ENCODE peak calls at places on chromosomes 12 and 14, in four cellular contexts. C, E, I and S are unnamed samples. For H3K4me1 and H3K27me3, the result is how much of the 10 kb centered on the place peaks cover.

GRCh38 chr12:96238336-96239031 is 44.3 kb downstream of the ELK3 start:
- DNase-seq in C (no peak), E (no peak), I (peak), S (no peak)

GRCh38 chr12:45205165-45205825 is 10.6 kb upstream of the ANO6 start:
- DNase-seq in I (no peak), C (no peak), E (no peak), S (no peak)

GRCh38 chr12:84888861-84889260 is 23.7 kb downstream of the SLC6A15 start:
- DNase-seq in E (no peak), C (no peak), I (no peak), S (no peak)

GRCh38 chr12:99450231-99450630 is 197.3 kb upstream of the GARIN6 start:
- DNase-seq in I (no peak), C (no peak), E (no peak), S (no peak)

GRCh38 chr14:92528486-92529100 is 15.0 kb downstream of the RIN3 start:
- DNase-seq in E (no peak), I (no peak), C (no peak), S (no peak)

GRCh38 chr14:72715215-72715909 is 178.5 kb downstream of the DPF3 start:
- DNase-seq in I (peak), C (no peak), E (no peak), S (no peak)

GRCh38 chr12:115570271-115570777 is 707.2 kb downstream of the MED13L start:
- DNase-seq in E (no peak), I (no peak), C (no peak), S (peak)

GRCh38 chr12:47184813-47185212 is 105.1 kb upstream of the AMIGO2 start:
- DNase-seq in I (no peak), E (no peak), C (peak), S (no peak)

GRCh38 chr14:33210304-33210703 is 271.6 kb downstream of the NPAS3 start:
- DNase-seq in I (no peak), C (no peak), E (peak), S (no peak)

GRCh38 chr14:99476864-99477263 is 3.8 kb downstream of the SETD3 start:
- DNase-seq in I (no peak), C (peak), E (no peak), S (no peak)

GRCh38 chr12:14769462-14769836 is 33.8 kb downstream of the WBP11 start:
- DNase-seq in C (no peak), E (no peak), I (peak), S (peak)

GRCh38 chr12:53428741-53429140 is 5.1 kb downstream of the AMHR2 start:
- DNase-seq in E (no peak), I (no peak), C (no peak), S (no peak)

GRCh38 chr12:118050972-118051910 is 9.7 kb downstream of the WSB2 start:
- DNase-seq in I (no peak), E (no peak), C (no peak), S (no peak)

GRCh38 chr14:34931206-34931605 is 51.6 kb upstream of the SRP54 start:
- DNase-seq in I (no peak), C (peak), E (no peak), S (no peak)

GRCh38 chr12:47881826-47882427 is 22.9 kb downstream of the VDR start:
- DNase-seq in C (peak), E (no peak), I (no peak), S (no peak)

GRCh38 chr14:85454183-85454813 is 75.6 kb upstream of the FLRT2 start:
- DNase-seq in E (no peak), C (no peak), I (no peak), S (no peak)

GRCh38 chr12:121294151-121294889 is 2.2 kb downstream of the CAMKK2 start:
- DNase-seq in C (no peak), E (no peak), I (no peak), S (no peak)

GRCh38 chr12:22733756-22734155 is 108.8 kb downstream of the ETNK1 start:
- DNase-seq in E (no peak), C (no peak), I (no peak), S (no peak)

GRCh38 chr12:104166465-104166864 is 28.5 kb upstream of the NFYB start:
- DNase-seq in I (peak), E (no peak), C (no peak), S (no peak)

GRCh38 chr14:37145395-37145794 is 27.0 kb downstream of the SLC25A21 start:
- DNase-seq in I (no peak), C (peak), E (no peak), S (no peak)

GRCh38 chr14:35083530-35084150 is 37.6 kb downstream of the FAM177A1 start:
- DNase-seq in E (no peak), I (no peak), C (no peak), S (no peak)

GRCh38 chr14:67722293-67722692 is 20.6 kb downstream of the RDH12 start:
- DNase-seq in I (peak), E (no peak), C (peak), S (peak)

GRCh38 chr12:48199784-48200198 is 3.3 kb downstream of the OR10AD1 start:
- DNase-seq in I (no peak), C (no peak), E (no peak), S (no peak)

GRCh38 chr14:61107148-61107641 is 126.2 kb downstream of the SLC38A6 start:
- DNase-seq in C (no peak), E (no peak), I (peak), S (no peak)

GRCh38 chr12:21336656-21337055 is 1.9 kb upstream of the SLCO1A2 start:
- DNase-seq in I (no peak), E (no peak), C (no peak), S (no peak)

GRCh38 chr14:25178255-25178654 is 128.3 kb upstream of the STXBP6 start:
- DNase-seq in I (no peak), C (peak), E (no peak), S (no peak)

GRCh38 chr12:24488091-24488596 is 460.8 kb downstream of the BCAT1 start:
- DNase-seq in C (no peak), E (no peak), I (no peak), S (no peak)

GRCh38 chr12:122228092-122228491 is 2.2 kb upstream of the DIABLO start:
- DNase-seq in E (no peak), C (no peak), I (no peak), S (peak)

GRCh38 chr12:32515137-32515860 is 115.9 kb downstream of the FGD4 start:
- DNase-seq in I (no peak), C (no peak), E (no peak), S (no peak)

GRCh38 chr12:2057041-2057792 is 4.4 kb downstream of the CACNA1C start:
- DNase-seq in C (peak), E (peak), I (peak), S (peak)

GRCh38 chr12:125340791-125341190 is 275.6 kb downstream of the AACS start:
- DNase-seq in E (no peak), I (peak), C (no peak), S (no peak)

GRCh38 chr12:50111417-50111692 is 681 bp upstream of the COX14 start:
- DNase-seq in I (no peak), E (no peak), C (no peak), S (no peak)

GRCh38 chr14:51872396-51872795 is 12.0 kb downstream of the GNG2 start:
- DNase-seq in C (no peak), E (no peak), I (no peak), S (peak)

GRCh38 chr14:105582639-105583038 is 56.3 kb downstream of the TMEM121 start:
- DNase-seq in C (peak), I (no peak), E (no peak), S (no peak)

GRCh38 chr14:55026793-55027560 is at the start of the genes SOCS4 and WDHD1:
- DNase-seq in E (peak), C (peak), I (peak), S (peak)

GRCh38 chr14:90717916-90718315 is 98.3 kb downstream of the TTC7B start:
- DNase-seq in E (no peak), I (no peak), C (no peak), S (no peak)

GRCh38 chr12:32051511-32052299 is 54.9 kb upstream of the BICD1 start:
- DNase-seq in C (peak), E (no peak), I (no peak), S (no peak)

GRCh38 chr12:58931518-58931917 is 11.2 kb upstream of the LRIG3 start:
- DNase-seq in C (no peak), I (no peak), E (no peak), S (no peak)

GRCh38 chr14:91297081-91297711 is 52.7 kb upstream of the GPR68 start:
- DNase-seq in C (no peak), E (no peak), I (no peak), S (no peak)

DNA sequence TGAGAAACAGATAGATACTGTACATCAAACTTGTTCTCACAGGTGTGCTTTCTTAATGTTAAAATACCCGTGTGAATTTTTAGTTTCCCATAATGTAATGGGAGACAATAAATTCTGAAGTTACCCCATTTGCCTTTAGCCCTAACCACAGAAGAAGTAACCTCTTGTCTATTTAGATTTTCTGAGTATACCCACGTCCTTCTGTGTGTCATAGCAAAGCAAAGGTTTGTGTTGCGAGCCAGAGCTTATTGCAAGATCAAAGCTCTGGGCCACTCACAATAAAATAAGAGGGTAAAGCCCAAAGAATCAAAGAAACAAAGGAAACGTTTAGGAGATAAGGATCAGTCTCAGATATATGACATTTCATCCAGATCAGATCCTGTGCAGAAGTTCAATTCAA is 73.9 kb downstream of the BMP4 start:
- DNase-seq in E (peak), I (no peak), C (no peak), S (no peak)
- H3K4me1 ChIP-seq in E (half or more), I (under half), C (under half), S (under half)

GRCh38 chr14:76424359-76424758 is 48.4 kb downstream of the ESRRB start:
- DNase-seq in E (no peak), C (no peak), I (no peak), S (no peak)
- H3K27me3 ChIP-seq in E (under half), C (under half), I (under half), S (under half)

DNA sequence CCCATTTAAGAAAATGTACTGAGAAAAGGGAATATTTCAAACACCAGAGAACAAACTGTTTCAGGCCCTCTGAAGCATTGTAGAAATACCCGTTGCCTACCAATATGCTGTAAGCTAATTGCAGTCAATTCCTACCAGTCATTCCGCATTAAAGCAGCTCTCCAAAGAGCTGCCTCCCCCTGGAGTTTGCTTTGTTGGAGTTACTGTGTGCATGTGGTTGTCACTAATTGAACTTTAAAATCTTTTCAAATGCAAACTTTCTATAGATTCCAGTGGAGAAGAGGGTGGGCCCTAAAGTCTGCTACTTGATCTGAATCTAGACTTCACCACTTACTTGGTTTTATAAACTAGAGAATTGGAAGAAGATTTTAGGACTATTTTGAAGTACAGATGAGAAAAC is 112.7 kb downstream of the PLXNC1 start:
- DNase-seq in C (no peak), E (no peak), I (no peak), S (no peak)
- TF ChIP-seq CTCF in C (no peak), E (no peak), I (no peak), S (peak)

GRCh38 chr12:51953011-51953568 is 1.6 kb downstream of the ACVR1B start:
- DNase-seq in I (no peak), C (no peak), E (no peak), S (peak)
- H3K4me1 ChIP-seq in I (half or more), C (under half), E (under half), S (under half)

DNA sequence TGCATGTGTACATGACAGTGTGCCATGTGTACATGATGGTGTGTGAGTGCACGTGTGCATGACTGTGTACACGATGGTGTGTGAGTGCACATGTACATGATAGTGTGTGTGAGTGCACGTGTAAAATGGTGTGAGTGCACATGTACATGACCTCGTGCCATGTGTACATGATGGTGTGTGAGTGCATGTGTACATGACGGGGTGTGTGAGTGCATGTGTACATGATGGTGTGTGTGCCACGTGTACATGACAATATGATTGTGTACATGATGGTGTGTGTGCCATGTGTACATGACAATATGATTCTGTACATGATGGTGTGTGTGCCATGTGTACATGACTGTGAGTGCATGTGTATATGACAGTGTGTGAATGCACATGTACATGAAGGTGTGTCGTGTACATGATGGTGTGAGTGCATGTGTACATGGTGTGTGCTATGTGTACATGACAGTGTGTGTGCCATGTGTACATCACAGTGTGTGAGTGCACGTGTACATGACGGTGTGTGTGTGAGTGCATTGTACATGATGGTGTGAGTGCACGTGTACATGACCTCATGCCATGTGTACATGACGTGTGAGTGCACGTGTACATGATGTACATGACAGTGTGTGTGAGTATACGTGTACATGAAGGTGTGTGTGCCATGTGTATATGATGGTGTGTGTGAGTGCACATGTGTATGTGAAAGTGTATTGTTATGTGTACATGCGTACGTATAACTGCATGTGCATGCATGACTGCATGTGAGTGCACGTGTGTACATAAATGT is 46.3 kb downstream of the FBRSL1 start:
- DNase-seq in E (no peak), C (no peak), I (no peak), S (no peak)
- H3K27me3 ChIP-seq in E (under half), C (under half), I (under half), S (under half)

DNA sequence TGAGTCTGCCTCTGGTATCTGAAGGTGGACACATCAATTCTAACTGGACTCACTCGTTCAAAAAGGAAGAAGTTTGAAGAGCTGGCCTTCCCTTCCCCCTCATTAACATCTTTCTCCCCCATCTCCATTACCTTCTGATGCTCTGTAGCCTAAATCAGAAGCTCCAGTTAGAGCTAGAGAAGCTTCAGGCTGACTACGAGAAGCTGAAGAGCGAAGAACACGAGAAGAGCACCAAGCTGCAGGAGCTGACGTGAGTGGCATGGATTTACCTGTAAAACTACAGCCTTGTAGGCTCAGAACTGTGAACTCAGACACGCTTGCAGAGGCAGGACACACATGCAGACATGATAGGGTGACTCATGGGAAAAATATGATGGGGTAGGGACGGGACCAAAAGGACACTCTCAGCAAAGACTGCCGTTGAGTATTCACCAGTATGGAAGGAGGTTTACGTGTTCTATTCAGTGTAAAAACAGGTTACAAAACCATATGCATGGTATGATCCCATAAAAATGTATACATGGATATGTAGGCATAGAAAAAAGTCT is 14.3 kb upstream of the PIP4K2C start:
- DNase-seq in E (no peak), I (no peak), C (no peak), S (no peak)
- TF ChIP-seq CTCF in E (no peak), I (no peak), C (no peak), S (no peak)

GRCh38 chr12:109716092-109716479 is 2.5 kb downstream of the FAM222A start:
- DNase-seq in C (no peak), I (no peak), E (no peak), S (peak)

GRCh38 chr12:109715310-109716091 is 1.9 kb downstream of the FAM222A start:
- DNase-seq in C (no peak), E (peak), I (peak), S (peak)

GRCh38 chr12:109713187-109713984 is at the start of gene FAM222A:
- DNase-seq in C (peak), E (peak), I (peak), S (peak)

GRCh38 chr12:109714913-109715244 is 1.3 kb downstream of the FAM222A start:
- DNase-seq in E (no peak), C (no peak), I (no peak), S (no peak)

DNA sequence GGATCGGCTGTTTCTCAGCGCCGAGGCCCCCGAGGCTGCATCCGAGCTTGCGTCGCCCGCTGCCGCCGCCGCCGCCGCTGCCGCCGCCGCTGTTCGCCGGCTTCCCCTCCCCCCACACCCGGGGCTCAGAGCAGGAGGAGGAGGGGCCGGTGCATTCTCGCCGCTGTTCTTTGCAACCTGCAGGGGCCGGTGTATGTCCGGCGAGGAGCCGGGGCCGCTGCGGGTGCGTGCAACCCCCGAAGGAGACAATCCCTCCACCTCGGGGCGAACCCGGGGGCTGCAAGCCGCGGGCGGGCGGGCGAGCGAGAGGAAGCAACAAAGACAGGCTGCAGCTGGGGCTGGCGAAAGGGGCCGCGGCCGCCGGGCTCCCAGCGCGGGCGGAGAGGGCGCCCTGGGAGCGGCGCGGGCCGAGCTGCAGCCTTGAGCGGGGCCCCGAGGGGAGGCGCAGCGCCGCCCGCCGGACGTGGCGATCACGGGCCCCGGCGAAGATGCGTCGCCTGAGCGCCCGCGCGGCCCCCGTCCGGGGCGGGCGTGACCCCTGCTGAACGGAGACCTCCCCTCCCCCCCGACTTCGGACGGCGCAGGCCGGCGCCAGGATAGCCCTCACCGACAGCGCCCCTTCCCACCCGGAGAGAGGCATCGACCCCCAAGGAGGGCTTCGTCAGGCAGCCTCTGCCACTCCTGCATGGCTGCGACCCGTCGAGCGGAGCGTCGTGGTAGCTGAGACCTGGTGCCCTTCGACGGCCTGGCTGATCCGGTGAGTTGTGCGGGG is 702 bp downstream of the FAM222A start:
- DNase-seq in C (peak), I (peak), E (peak), S (peak)
- H3K4me1 ChIP-seq in C (under half), I (half or more), E (under half), S (under half)